ENCODE peak calls at places on chromosomes 2 and 18, in five cellular contexts. D, G, H, S and C are unnamed samples.

GRCh38 chr2:72921088-72921851 is 4.0 kb downstream of the EMX1 start:
- DNase-seq in D (no peak), S (no peak), G (no peak), H (no peak), C (no peak)

GRCh38 chr2:219453691-219454131 is 19.1 kb downstream of the SPEG start:
- DNase-seq in D (no peak), H (no peak), S (peak), G (no peak), C (no peak)

GRCh38 chr18:22650247-22650646 is 232.5 kb upstream of the CTAGE1 start:
- DNase-seq in H (no peak), S (no peak), D (no peak), G (no peak), C (no peak)

GRCh38 chr2:9769171-9770005 is 73.9 kb upstream of the TAF1B start:
- DNase-seq in G (peak), H (no peak), S (no peak), D (no peak), C (peak)

GRCh38 chr2:26246818-26247217 is 2.1 kb downstream of the HADHB start:
- DNase-seq in D (no peak), H (no peak), S (peak), G (no peak), C (no peak)

GRCh38 chr2:20868377-20868776 is 45.5 kb upstream of the LDAH start:
- DNase-seq in D (no peak), H (no peak), S (no peak), G (no peak), C (peak)

GRCh38 chr2:17636989-17637906 is 96.8 kb downstream of the VSNL1 start:
- DNase-seq in G (no peak), S (no peak), H (no peak), D (no peak), C (no peak)

GRCh38 chr18:9117980-9118841 is 15.7 kb downstream of the NDUFV2 start:
- DNase-seq in D (peak), G (no peak), S (no peak), H (peak), C (no peak)

GRCh38 chr2:202193305-202193704 is 45.1 kb downstream of the SUMO1 start:
- DNase-seq in S (no peak), G (no peak), H (no peak), D (no peak), C (no peak)

GRCh38 chr2:120539421-120539936 is 193.5 kb downstream of the INHBB start:
- DNase-seq in D (no peak), S (no peak), H (no peak), G (no peak), C (no peak)

GRCh38 chr18:34506198-34506597 is 203.9 kb upstream of the DTNA start:
- DNase-seq in G (no peak), S (no peak), H (no peak), D (no peak), C (no peak)

GRCh38 chr2:96891591-96892333 is 21.9 kb upstream of the SEMA4C start:
- DNase-seq in D (no peak), S (no peak), H (no peak), G (peak), C (no peak)

GRCh38 chr2:175080479-175080878 is 75.3 kb upstream of the CHN1 start:
- DNase-seq in H (peak), S (no peak), G (no peak), D (no peak), C (no peak)